ENCODE peak calls at places on chromosomes 2 and 18, in four cellular contexts. A is right atrium auricular region, V is cardiac muscle cell, G is pancreas. X is an unnamed sample. For H3K36me3, the result is how much of the 10 kb centered on the place peaks cover.

GRCh38 chr2:222294996-222295367 is 3.8 kb downstream of the PAX3 start:
- DNase-seq in A (no peak), V (no peak), G (no peak), X (no peak)

GRCh38 chr2:21386666-21387065 is 262.9 kb downstream of the TDRD15 start:
- DNase-seq in A (no peak), V (no peak), G (no peak), X (no peak)

GRCh38 chr2:149991576-149991975 is 404.0 kb upstream of the MMADHC start:
- DNase-seq in A (no peak), V (peak), G (no peak), X (no peak)

GRCh38 chr2:102337481-102338386 is 17.9 kb upstream of the IL18R1 start:
- DNase-seq in A (no peak), V (peak), G (no peak), X (no peak)

GRCh38 chr2:160317113-160318099 is 117.3 kb upstream of the ITGB6 start:
- DNase-seq in A (no peak), V (peak), G (no peak), X (no peak)

GRCh38 chr2:73830871-73831401 is 2.2 kb downstream of the STAMBP start:
- DNase-seq in A (no peak), V (peak), G (no peak), X (no peak)

GRCh38 chr2:96954490-96954846 is 31.9 kb downstream of the FAM178B start:
- DNase-seq in A (no peak), V (peak), G (no peak), X (no peak)

GRCh38 chr18:72675394-72675793 is 131.3 kb upstream of the CBLN2 start:
- DNase-seq in A (no peak), V (no peak), G (no peak), X (no peak)

GRCh38 chr18:45825258-45825744 is at the start of gene SIGLEC15:
- DNase-seq in A (no peak), V (no peak), G (no peak), X (no peak)

GRCh38 chr2:223779877-223780276 is 57.5 kb downstream of the AP1S3 start:
- DNase-seq in A (no peak), V (peak), G (no peak), X (no peak)

GRCh38 chr18:54806526-54806925 is 21.8 kb upstream of the RAB27B start:
- DNase-seq in A (no peak), V (peak), G (no peak), X (no peak)

GRCh38 chr2:200703132-200703925 is 108.4 kb upstream of the BZW1 start:
- DNase-seq in A (no peak), V (peak), G (no peak), X (no peak)

GRCh38 chr2:9914384-9915065 is 37.0 kb upstream of the GRHL1 start:
- DNase-seq in A (no peak), V (peak), G (no peak), X (no peak)

GRCh38 chr2:7930800-7931635 is 750.8 kb upstream of the ID2 start:
- DNase-seq in A (peak), V (peak), G (no peak), X (peak)

GRCh38 chr2:208315081-208315788 is 49.2 kb downstream of the PIKFYVE start:
- DNase-seq in A (no peak), V (peak), G (no peak), X (no peak)

GRCh38 chr2:221844187-221844586 is 272.1 kb upstream of the EPHA4 start:
- DNase-seq in A (no peak), V (no peak), G (no peak), X (no peak)

GRCh38 chr2:239388236-239389151 is 12.3 kb downstream of the HDAC4 start:
- DNase-seq in A (no peak), V (no peak), G (no peak), X (no peak)

GRCh38 chr18:46264255-46264654 is 160.1 kb downstream of the HAUS1 start:
- DNase-seq in A (no peak), V (peak), G (no peak), X (no peak)

DNA sequence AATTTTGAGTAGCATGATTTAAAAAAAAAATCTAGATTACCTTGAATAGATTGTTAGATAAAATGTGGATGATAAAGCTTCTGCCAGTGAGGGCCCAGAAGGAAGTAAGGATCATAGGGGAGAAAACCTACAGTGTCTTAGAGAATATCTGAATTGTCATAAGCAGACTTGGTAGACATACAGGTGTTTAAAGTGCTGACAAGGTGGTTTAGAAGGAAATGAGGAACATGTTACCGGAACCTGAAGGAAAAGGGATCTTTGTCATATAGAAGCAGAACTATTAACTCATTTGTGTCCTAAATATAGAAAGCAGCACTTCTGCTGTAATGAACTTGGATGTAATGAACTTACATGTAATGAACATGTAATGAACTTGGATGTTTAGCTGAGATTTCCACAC is 94.9 kb upstream of the TTC27 start:
- DNase-seq in A (no peak), V (no peak), G (no peak), X (no peak)
- TF ChIP-seq CTCF in A (no peak), V (no peak), G (no peak), X (no peak)

DNA sequence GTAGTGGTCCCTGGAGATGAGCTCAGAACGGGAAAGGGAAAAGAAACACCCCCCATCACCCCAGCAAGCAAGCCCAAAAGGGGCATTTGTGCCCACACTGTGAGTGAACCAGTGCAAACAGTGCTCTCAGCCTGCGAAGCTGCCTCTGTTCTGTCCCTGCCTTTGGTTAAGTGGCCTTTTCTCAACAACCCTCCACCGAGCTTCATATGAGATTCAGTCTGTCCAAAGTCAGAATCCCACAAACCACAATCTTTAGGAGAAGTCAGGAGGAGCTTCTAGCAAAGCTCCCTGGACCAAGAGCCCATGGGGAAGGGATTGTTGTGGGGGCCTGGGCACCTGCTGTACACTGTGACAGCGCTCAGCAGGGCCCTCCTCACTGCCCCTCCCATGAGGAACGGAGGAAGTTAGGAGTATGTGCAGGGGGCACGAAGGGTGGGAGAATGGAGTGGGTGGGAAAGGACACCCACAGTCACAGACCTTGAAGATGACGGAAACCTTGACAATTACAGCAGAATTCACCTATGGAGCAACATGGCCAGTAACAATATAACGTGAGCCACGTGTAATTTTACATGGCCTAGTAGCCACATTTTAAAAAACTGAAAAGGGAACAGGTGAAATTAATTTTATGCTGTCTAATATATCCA is 119.5 kb downstream of the SMAD7 start:
- DNase-seq in A (peak), V (no peak), G (peak), X (no peak)
- H3K4me3 ChIP-seq in A (no peak), V (no peak), G (no peak), X (no peak)

DNA sequence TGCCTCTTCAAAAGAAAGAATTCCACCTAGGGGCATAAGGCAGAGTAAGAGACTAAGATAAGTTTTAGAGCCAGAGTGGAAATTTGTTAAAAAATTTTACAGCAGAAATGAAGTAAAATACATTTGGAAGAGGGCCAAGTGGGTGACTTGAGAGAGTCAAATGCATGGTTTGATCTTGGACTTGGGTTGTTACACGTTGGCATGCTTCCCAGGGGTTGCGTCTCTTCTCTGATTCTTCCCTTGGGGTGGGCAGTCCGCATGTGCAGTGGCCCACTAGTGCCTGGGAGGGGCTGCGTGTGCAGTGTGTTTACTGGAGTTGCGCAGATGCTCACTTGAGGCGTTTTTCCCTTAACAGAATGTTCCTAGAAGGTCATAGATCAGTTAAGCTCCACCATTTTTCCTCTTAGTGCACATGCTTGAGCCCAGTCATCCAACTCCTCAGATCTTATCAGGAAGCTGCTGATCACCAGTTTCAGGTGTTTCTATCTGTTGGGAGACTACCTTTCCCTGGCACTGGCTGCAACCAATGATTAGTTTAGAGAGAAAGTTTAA is 13.1 kb downstream of the SEH1L start:
- DNase-seq in A (no peak), V (peak), G (no peak), X (no peak)
- H3K36me3 ChIP-seq in A (under half), V (under half), G (under half), X (half or more)

GRCh38 chr2:99607454-99607853 is 117.6 kb upstream of the REV1 start:
- DNase-seq in A (no peak), V (no peak), G (no peak), X (no peak)

GRCh38 chr2:99611034-99611433 is 121.2 kb upstream of the REV1 start:
- DNase-seq in A (no peak), V (no peak), G (no peak), X (no peak)

GRCh38 chr2:99608861-99609260 is 119.0 kb upstream of the REV1 start:
- DNase-seq in A (no peak), V (no peak), G (no peak), X (no peak)

GRCh38 chr2:99609851-99610381 is 120.1 kb upstream of the REV1 start:
- DNase-seq in A (no peak), V (no peak), G (no peak), X (no peak)

GRCh38 chr2:99608092-99608491 is 118.3 kb upstream of the REV1 start:
- DNase-seq in A (no peak), V (no peak), G (no peak), X (no peak)
- TF ChIP-seq CTCF in A (no peak), V (no peak), G (no peak), X (no peak)

GRCh38 chr18:3265564-3266033 is 3.7 kb downstream of the MYL12B start:
- DNase-seq in A (no peak), V (peak), G (no peak), X (no peak)

GRCh38 chr18:3264362-3264761 is 2.4 kb downstream of the MYL12B start:
- DNase-seq in A (no peak), V (no peak), G (no peak), X (no peak)

GRCh38 chr18:3269241-3269640 is 7.3 kb downstream of the MYL12B start:
- DNase-seq in A (no peak), V (no peak), G (no peak), X (no peak)

GRCh38 chr18:3268306-3268705 is 6.4 kb downstream of the MYL12B start:
- DNase-seq in A (no peak), V (no peak), G (no peak), X (no peak)

GRCh38 chr18:3266062-3266608 is 4.2 kb downstream of the MYL12B start:
- DNase-seq in A (no peak), V (no peak), G (no peak), X (no peak)
- H3K4me3 ChIP-seq in A (no peak), V (no peak), G (no peak), X (no peak)

DNA sequence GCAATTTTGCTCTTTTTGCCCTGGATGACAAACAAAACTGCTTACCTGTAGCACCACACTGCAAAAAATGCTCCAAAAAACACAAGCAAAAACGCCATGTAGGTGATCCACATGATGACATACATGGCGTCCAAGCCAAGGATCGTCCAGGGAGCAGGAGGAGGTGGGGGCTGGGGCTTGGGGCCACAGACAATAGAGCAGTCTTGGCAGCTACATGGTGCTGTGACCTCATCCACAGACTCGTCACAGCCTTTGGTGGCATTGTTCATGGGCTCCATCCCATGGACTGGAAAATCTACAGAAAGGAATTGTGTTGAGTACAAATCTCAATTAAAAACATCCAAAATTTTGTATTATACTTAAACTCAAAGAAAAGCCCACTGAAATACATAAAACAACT is 26.1 kb downstream of the NPC1 start:
- DNase-seq in A (no peak), V (no peak), G (no peak), X (no peak)
- H3K36me3 ChIP-seq in A (half or more), V (under half), G (under half), X (half or more)

GRCh38 chr2:217568289-217568985 is 434.4 kb downstream of the TNS1 start:
- DNase-seq in A (no peak), V (no peak), G (no peak), X (no peak)

GRCh38 chr2:217570394-217570793 is 432.4 kb downstream of the TNS1 start:
- DNase-seq in A (no peak), V (no peak), G (no peak), X (no peak)

DNA sequence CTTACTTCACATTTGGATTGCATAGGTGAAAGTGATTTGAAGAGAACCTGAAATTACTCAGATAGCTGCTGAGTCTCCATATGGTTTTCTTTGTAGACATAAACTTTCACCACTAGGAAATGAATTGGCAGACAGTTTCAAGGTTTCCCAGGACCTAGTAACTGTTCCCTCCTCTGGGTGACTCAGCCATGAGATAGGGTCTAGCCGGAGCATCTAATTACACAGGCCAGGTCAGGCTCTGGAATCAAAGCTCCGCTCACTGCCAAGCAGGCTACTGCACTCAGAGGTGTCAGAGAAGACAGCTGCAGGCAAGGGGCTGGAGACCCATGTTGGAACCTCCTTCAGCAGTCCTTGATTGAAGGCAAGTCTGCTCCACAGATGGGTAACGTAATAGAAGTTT is 429.2 kb downstream of the TNS1 start:
- DNase-seq in A (no peak), V (peak), G (no peak), X (no peak)
- TF ChIP-seq CTCF in A (no peak), V (no peak), G (no peak), X (no peak)

GRCh38 chr2:226477221-226478120 is 322.1 kb downstream of the IRS1 start:
- DNase-seq in A (no peak), V (no peak), G (no peak), X (no peak)
- H3K4me3 ChIP-seq in A (no peak), V (no peak), G (no peak), X (no peak)

DNA sequence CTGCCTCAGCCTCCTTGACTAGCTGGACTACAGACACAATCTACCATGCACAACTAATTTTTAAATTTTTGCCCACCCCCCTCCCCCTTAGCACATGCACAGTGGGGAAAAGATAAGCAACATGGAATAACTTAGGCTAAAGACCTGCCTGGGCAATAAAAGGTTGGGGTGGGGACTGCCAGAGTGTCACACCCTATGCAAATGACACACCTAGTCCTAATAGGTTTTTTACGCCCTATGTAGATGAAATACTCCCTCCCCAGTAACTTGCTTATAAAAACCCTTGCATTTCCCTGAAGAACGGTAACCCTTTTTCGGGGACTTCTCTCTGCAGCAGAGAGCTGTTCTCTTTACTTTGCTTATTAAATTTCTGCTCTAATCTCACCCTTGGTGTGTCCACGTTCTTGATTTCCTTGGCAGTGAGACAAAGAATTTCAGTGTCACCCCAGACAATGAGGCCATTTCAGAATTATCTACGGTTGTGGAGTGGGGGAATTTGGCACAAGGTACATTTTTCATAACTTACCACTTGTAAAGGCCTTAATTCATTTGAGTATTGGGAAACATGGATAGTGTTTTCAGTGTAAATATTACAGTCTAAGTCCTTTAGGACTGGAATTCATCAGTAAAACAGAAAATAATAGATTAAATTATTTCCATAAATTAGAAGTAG is 109.2 kb downstream of the NOL4 start:
- DNase-seq in A (no peak), V (peak), G (no peak), X (no peak)
- H3K36me3 ChIP-seq in A (under half), V (under half), G (under half), X (under half)

GRCh38 chr2:218036371-218036770 is 32.7 kb upstream of the RUFY4 start:
- DNase-seq in A (no peak), V (no peak), G (no peak), X (no peak)
- TF ChIP-seq CTCF in A (no peak), V (no peak), G (no peak), X (no peak)